ENCODE peak calls at places on chromosomes 5 and 9, in eight cellular contexts. P, G, N, J, M, E, K and Y are unnamed samples.

GRCh38 chr5:394671-395155 is 48.3 kb upstream of the EXOC3 start:
- DNase-seq in M (no peak), K (no peak), E (no peak), G (peak; percentile 13), P (no peak), N (no peak), J (no peak), Y (no peak)

GRCh38 chr9:11874414-11874813 is 818.8 kb upstream of the TYRP1 start:
- DNase-seq in G (no peak), J (no peak), M (no peak), K (no peak), E (no peak), N (no peak), P (no peak), Y (no peak)

GRCh38 chr9:108035485-108035884 is 545.9 kb upstream of the KLF4 start:
- DNase-seq in M (no peak), G (no peak), K (no peak), P (no peak), N (no peak), J (no peak), E (no peak), Y (no peak)

GRCh38 chr5:160230686-160231527 is 1.6 kb downstream of the FABP6 start:
- DNase-seq in J (no peak), K (no peak), E (no peak), G (peak; percentile 18), M (no peak), N (no peak), P (no peak), Y (peak; percentile 87)

GRCh38 chr5:108654042-108654441 is 93.7 kb upstream of the FER start:
- DNase-seq in K (no peak), E (no peak), G (no peak), J (no peak), M (no peak), P (no peak), N (no peak), Y (no peak)

GRCh38 chr5:137501226-137501625 is 2.1 kb upstream of the SPOCK1 start:
- DNase-seq in E (no peak), J (no peak), P (no peak), K (no peak), M (no peak), G (no peak), N (no peak), Y (no peak)

GRCh38 chr5:173786296-173787187 is 101.6 kb upstream of the CPEB4 start:
- DNase-seq in N (no peak), K (no peak), G (no peak), J (no peak), M (no peak), E (no peak), P (no peak), Y (no peak)

GRCh38 chr5:135980650-135981049 is 25.9 kb upstream of the LECT2 start:
- DNase-seq in E (no peak), M (no peak), J (no peak), K (no peak), P (no peak), N (no peak), G (no peak), Y (no peak)

GRCh38 chr9:109094268-109094667 is 25.5 kb downstream of the TMEM245 start:
- DNase-seq in G (no peak), E (no peak), M (no peak), P (no peak), J (no peak), K (no peak), N (no peak), Y (no peak)

GRCh38 chr9:72254881-72255545 is 105.8 kb downstream of the GDA start:
- DNase-seq in N (no peak), G (no peak), E (no peak), J (no peak), M (no peak), P (no peak), K (no peak), Y (no peak)

GRCh38 chr5:171600736-171601265 is 181.4 kb downstream of the FGF18 start:
- DNase-seq in E (no peak), P (no peak), G (no peak), N (peak; percentile 23), M (no peak), J (no peak), K (no peak), Y (peak; percentile 25)

GRCh38 chr5:32311404-32312193 is 1.1 kb downstream of the MTMR12 start:
- DNase-seq in M (no peak), P (no peak), J (no peak), N (no peak), K (no peak), G (peak; percentile 43), E (no peak), Y (no peak)

GRCh38 chr5:83683836-83684235 is 36.8 kb downstream of the HAPLN1 start:
- DNase-seq in E (no peak), J (no peak), N (no peak), G (no peak), M (no peak), P (no peak), K (no peak), Y (no peak)

GRCh38 chr9:109497193-109498165 is 628 bp downstream of the PTPN3 start:
- DNase-seq in G (no peak), K (no peak), M (no peak), J (no peak), N (no peak), E (peak; percentile 52), P (no peak), Y (no peak)

GRCh38 chr5:2222246-2222645 is 339.5 kb upstream of the IRX4 start:
- DNase-seq in J (no peak), P (no peak), M (no peak), G (no peak), K (no peak), E (no peak), N (no peak), Y (no peak)

DNA sequence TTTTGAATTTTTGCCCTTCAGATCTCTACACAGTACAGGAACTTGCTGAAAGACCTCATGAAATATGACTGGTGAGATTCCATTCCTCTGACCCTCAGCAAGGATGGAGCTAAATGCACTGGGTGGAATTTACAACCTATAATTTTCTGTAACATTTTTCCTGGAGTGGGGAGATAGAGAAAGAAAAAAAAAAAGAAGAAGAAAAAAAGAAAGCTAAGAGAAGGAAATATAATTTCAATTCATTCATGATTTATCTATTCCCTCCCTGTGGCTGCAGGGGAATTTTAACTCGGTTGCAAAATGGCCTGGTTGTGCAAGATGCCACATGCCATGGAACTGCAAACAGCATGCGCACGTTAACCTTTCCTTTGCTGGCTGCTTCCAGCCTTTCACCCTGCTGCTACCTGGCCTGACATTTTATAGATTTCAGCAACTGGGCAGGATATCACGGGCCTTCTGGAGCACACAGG is 155.4 kb downstream of the FSTL4 start:
- DNase-seq in M (no peak), P (no peak), N (no peak), J (peak; percentile 26), E (no peak), G (no peak), K (no peak), Y (peak; percentile 74)
- H3K27me3 ChIP-seq in M (no peaks in the 10 kb centered on the region), P (peaks cover 13% of the 10 kb centered on the region), N (peaks cover 3% of the 10 kb centered on the region), J (no peaks in the 10 kb centered on the region), E (no peaks in the 10 kb centered on the region), G (no peaks in the 10 kb centered on the region), K (no peaks in the 10 kb centered on the region), Y (no peaks in the 10 kb centered on the region)

DNA sequence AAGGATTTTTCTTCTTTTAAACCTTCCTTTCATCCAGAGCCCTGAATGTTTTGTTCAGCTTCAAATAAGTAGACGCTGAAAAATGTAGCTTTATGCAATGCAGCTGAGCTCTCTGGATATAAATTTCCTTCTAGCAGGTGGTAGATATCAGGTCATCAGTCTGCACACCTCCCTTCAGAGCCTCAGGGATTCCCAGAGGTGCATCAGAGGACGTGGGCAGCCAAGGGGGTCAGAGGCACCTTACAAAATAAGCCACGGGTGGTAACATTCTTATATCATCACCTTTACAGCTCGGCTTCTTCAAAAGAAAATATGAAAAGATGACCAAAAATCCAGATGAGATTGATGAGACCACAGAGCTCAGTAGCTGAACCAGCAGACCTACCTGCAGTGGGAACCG is 19.3 kb downstream of the MOCS2 start:
- DNase-seq in P (no peak), J (no peak), G (no peak), N (no peak), K (no peak), E (no peak), M (no peak), Y (no peak)
- H3K27ac ChIP-seq in P (no peak overlapping the region), J (no peak overlapping the region), G (no peak overlapping the region), N (no peak overlapping the region), K (peak overlapping the region; percentile 64), E (no peak overlapping the region), M (no peak overlapping the region), Y (no peak overlapping the region)

GRCh38 chr5:74420220-74420619 is 220.3 kb downstream of the ENC1 start:
- DNase-seq in G (no peak), E (no peak), K (no peak), M (no peak), J (no peak), N (no peak), P (no peak), Y (no peak)
- TF ChIP-seq POLR2A in G (no peak), E (no peak), K (no peak), M (no peak), J (no peak), N (no peak), P (no peak), Y (no peak)

GRCh38 chr5:96112703-96113102 is 151.1 kb upstream of the ELL2 start:
- DNase-seq in N (no peak), J (no peak), M (no peak), P (no peak), E (no peak), G (no peak), K (no peak), Y (no peak)

GRCh38 chr5:96115467-96115812 is 153.8 kb upstream of the ELL2 start:
- DNase-seq in P (no peak), G (no peak), K (no peak), N (no peak), E (no peak), J (no peak), M (no peak), Y (no peak)

GRCh38 chr5:96114736-96115466 is 153.2 kb upstream of the ELL2 start:
- DNase-seq in E (no peak), N (no peak), J (no peak), G (no peak), K (no peak), P (no peak), M (no peak), Y (no peak)

GRCh38 chr5:96112123-96112670 is 150.5 kb upstream of the ELL2 start:
- DNase-seq in J (no peak), E (no peak), P (no peak), M (no peak), K (no peak), N (no peak), G (no peak), Y (no peak)

DNA sequence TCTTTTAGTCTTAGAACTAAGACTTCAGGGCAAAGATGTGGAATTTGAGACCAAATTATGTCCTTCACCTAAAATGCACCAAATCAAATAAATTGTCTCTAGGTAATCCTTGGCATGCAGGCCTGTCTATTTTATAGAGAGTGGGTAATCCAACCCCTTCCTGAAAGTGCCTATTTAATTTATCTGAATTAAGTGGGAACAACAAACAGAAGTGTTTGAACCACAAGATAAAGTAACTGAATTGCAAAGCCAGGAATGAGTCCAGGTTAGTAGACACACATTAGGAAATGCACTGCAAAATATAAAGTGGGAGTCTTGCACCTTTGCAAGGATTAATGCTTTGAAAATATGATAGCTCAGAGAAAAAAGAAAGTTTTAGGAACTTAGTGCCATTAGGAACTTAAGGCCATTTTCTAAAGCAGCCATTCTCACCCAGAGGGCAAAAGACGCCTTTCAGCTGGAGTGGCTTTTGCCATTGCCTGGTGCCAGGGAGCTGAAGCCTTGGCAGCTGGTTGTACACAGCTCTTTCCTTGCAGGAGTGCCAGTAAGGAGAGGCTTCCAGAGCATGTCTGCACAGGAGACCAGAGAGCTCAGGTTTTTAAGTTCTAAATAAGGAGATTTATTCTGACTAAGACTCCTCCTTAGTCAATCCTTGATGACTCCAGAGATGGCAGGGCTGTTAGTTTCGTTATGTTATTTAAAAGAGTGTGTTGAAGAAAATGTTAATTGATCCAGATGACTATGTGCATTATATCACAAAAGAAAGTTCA is 151.7 kb upstream of the ELL2 start:
- DNase-seq in J (no peak), G (no peak), N (no peak), P (no peak), M (no peak), K (no peak), E (no peak), Y (no peak)
- H3K27me3 ChIP-seq in J (no peaks in the 10 kb centered on the region), G (no peaks in the 10 kb centered on the region), N (no peaks in the 10 kb centered on the region), P (no peaks in the 10 kb centered on the region), M (no peaks in the 10 kb centered on the region), K (no peaks in the 10 kb centered on the region), E (no peaks in the 10 kb centered on the region), Y (no peaks in the 10 kb centered on the region)